ENCODE peak calls at places on chromosomes 3 and 15, in seven cellular contexts. F is dorsolateral prefrontal cortex, J is cardiac muscle cell, K is mesothelial cell of epicardium, O is AG04450, X is HL-60, D is suprapubic skin. E is an unnamed sample.

GRCh38 chr15:63439536-63440264 is 58.1 kb upstream of the CA12 start:
- DNase-seq in J (no peak), X (no peak), F (no peak), K (no peak), D (no peak), O (no peak), E (no peak)

GRCh38 chr15:29690765-29691475 is 131.3 kb downstream of the TJP1 start:
- DNase-seq in J (no peak), K (no peak), D (no peak), F (no peak), O (no peak), X (no peak), E (no peak)

GRCh38 chr15:40931300-40932142 is 2.4 kb downstream of the DLL4 start:
- DNase-seq in D (no peak), F (no peak), J (no peak), O (no peak), X (no peak), K (no peak), E (no peak)

GRCh38 chr3:155462672-155463071 is 169.2 kb upstream of the STRIT1 start:
- DNase-seq in X (no peak), J (no peak), K (no peak), D (no peak), F (no peak), O (no peak), E (no peak)

GRCh38 chr3:11037966-11038365 is 45.4 kb downstream of the SLC6A1 start:
- DNase-seq in D (no peak), O (no peak), K (no peak), X (no peak), J (no peak), F (no peak), E (no peak)

GRCh38 chr3:72191211-72191960 is 406.4 kb upstream of the PROK2 start:
- DNase-seq in X (peak), J (no peak), K (no peak), F (no peak), O (no peak), D (no peak), E (no peak)

GRCh38 chr3:28328188-28329151 is 20.1 kb upstream of the ZCWPW2 start:
- DNase-seq in O (no peak), J (peak), D (no peak), K (no peak), F (no peak), X (no peak), E (no peak)

GRCh38 chr3:24793896-24794295 is 299.2 kb upstream of the THRB start:
- DNase-seq in O (no peak), D (no peak), F (no peak), K (no peak), J (no peak), X (no peak), E (no peak)

GRCh38 chr3:108008931-108009635 is 81.7 kb downstream of the CD47 start:
- DNase-seq in F (no peak), J (no peak), X (no peak), O (peak), D (no peak), K (no peak), E (no peak)

GRCh38 chr3:45807645-45808540 is 11.6 kb upstream of the SLC6A20 start:
- DNase-seq in X (no peak), F (no peak), O (no peak), D (no peak), J (no peak), K (no peak), E (no peak)

GRCh38 chr3:143731304-143731703 is 117.0 kb downstream of the SLC9A9 start:
- DNase-seq in K (no peak), X (no peak), J (no peak), D (no peak), O (no peak), F (no peak), E (no peak)

GRCh38 chr3:112132975-112133448 is at the start of gene GCSAM:
- DNase-seq in D (no peak), X (peak), K (no peak), O (no peak), F (no peak), J (no peak), E (peak)

GRCh38 chr15:100533934-100534333 is 5.2 kb upstream of the CERS3 start:
- DNase-seq in X (no peak), D (no peak), J (no peak), F (no peak), O (no peak), K (no peak), E (no peak)

GRCh38 chr3:100556656-100557310 is 52.6 kb upstream of the ADGRG7 start:
- DNase-seq in J (no peak), F (no peak), D (no peak), O (peak), K (no peak), X (no peak), E (no peak)

GRCh38 chr3:8817486-8817885 is 48.1 kb upstream of the OXTR start:
- DNase-seq in K (no peak), O (no peak), X (no peak), F (no peak), D (no peak), J (no peak), E (no peak)

GRCh38 chr3:177051419-177051818 is 145.9 kb downstream of the TBL1XR1 start:
- DNase-seq in X (no peak), F (peak), O (no peak), D (no peak), J (no peak), K (no peak), E (no peak)

GRCh38 chr3:17605032-17605431 is 137.4 kb downstream of the TBC1D5 start:
- DNase-seq in K (no peak), D (no peak), F (no peak), X (no peak), J (no peak), O (peak), E (no peak)

GRCh38 chr15:31461911-31462480 is 135.4 kb downstream of the KLF13 start:
- DNase-seq in O (no peak), J (no peak), D (peak), F (no peak), X (no peak), K (no peak), E (no peak)

GRCh38 chr3:38985981-38986380 is 65.8 kb downstream of the SCN11A start:
- DNase-seq in D (no peak), J (no peak), F (no peak), K (no peak), X (no peak), O (no peak), E (no peak)

GRCh38 chr3:52210550-52211046 is 12.6 kb downstream of the ALAS1 start:
- DNase-seq in X (peak), J (no peak), O (no peak), D (no peak), F (no peak), K (no peak), E (peak)

GRCh38 chr15:51183076-51183475 is 88.4 kb upstream of the TNFAIP8L3 start:
- DNase-seq in O (no peak), J (no peak), X (no peak), D (no peak), K (no peak), F (no peak), E (no peak)

GRCh38 chr3:122864498-122864897 is 69.6 kb downstream of the SLC49A4 start:
- DNase-seq in D (no peak), J (no peak), X (no peak), K (no peak), O (no peak), F (no peak), E (no peak)

GRCh38 chr15:88447206-88447605 is 20.0 kb downstream of the MRPL46 start:
- DNase-seq in D (no peak), X (no peak), F (no peak), O (no peak), J (no peak), K (no peak), E (no peak)

GRCh38 chr3:14422016-14422963 is 19.9 kb downstream of the SLC6A6 start:
- DNase-seq in F (no peak), K (no peak), O (no peak), J (no peak), D (no peak), X (no peak), E (no peak)

GRCh38 chr3:181782306-181782924 is 70.7 kb downstream of the SOX2 start:
- DNase-seq in K (no peak), X (no peak), J (no peak), F (no peak), D (no peak), O (no peak), E (no peak)

GRCh38 chr15:90016721-90017120 is 15.6 kb downstream of the ZNF710 start:
- DNase-seq in F (no peak), X (no peak), D (no peak), O (no peak), K (no peak), J (no peak), E (no peak)

GRCh38 chr3:124032351-124032880 is 40.5 kb upstream of the ROPN1 start:
- DNase-seq in D (no peak), X (no peak), J (peak), F (no peak), O (no peak), K (no peak), E (no peak)

GRCh38 chr3:36543276-36543997 is 163.1 kb downstream of the STAC start:
- DNase-seq in O (no peak), D (no peak), F (no peak), K (no peak), X (no peak), J (no peak), E (no peak)

GRCh38 chr15:97350813-97351212 is 609.7 kb upstream of the ARRDC4 start:
- DNase-seq in K (no peak), F (no peak), D (no peak), J (no peak), O (no peak), X (no peak), E (no peak)

GRCh38 chr3:173275740-173276139 is 121.8 kb upstream of the NLGN1 start:
- DNase-seq in K (no peak), J (no peak), O (no peak), X (peak), D (no peak), F (no peak), E (no peak)

GRCh38 chr3:72185549-72186484 is 400.9 kb upstream of the PROK2 start:
- DNase-seq in D (no peak), J (no peak), O (peak), F (no peak), K (no peak), X (peak), E (no peak)

GRCh38 chr3:157175678-157176077 is 15.7 kb upstream of the CCNL1 start:
- DNase-seq in J (peak), D (no peak), F (no peak), X (peak), O (no peak), K (no peak), E (no peak)

GRCh38 chr3:35635407-35635806 is 3.9 kb upstream of the ARPP21 start:
- DNase-seq in D (no peak), J (no peak), O (no peak), K (no peak), X (no peak), F (no peak), E (no peak)

GRCh38 chr15:77974098-77974414 is 103.5 kb downstream of the TBC1D2B start:
- DNase-seq in O (peak), X (no peak), F (peak), D (peak), K (no peak), J (no peak), E (no peak)

GRCh38 chr3:100865442-100865841 is 127.8 kb downstream of the ABI3BP start:
- DNase-seq in F (no peak), O (no peak), D (no peak), K (no peak), J (no peak), X (no peak), E (no peak)

GRCh38 chr3:26106119-26106690 is 316.3 kb downstream of the OXSM start:
- DNase-seq in O (no peak), D (no peak), J (no peak), F (no peak), X (no peak), K (no peak), E (no peak)

GRCh38 chr3:185717627-185718330 is 107.1 kb downstream of the IGF2BP2 start:
- DNase-seq in J (no peak), K (no peak), O (no peak), F (no peak), D (no peak), X (no peak), E (no peak)
- TF ChIP-seq CTCF in J (no peak), K (no peak), O (peak), F (no peak), D (no peak), X (no peak), E (no peak)

GRCh38 chr3:132117642-132118041 is 82.8 kb upstream of the CPNE4 start:
- DNase-seq in J (no peak), F (no peak), D (no peak), K (no peak), X (no peak), O (no peak), E (no peak)
- TF ChIP-seq CTCF in J (no peak), F (no peak), D (no peak), K (no peak), X (no peak), O (no peak), E (no peak)

GRCh38 chr3:50983887-50984286 is 309.2 kb downstream of the DOCK3 start:
- DNase-seq in O (no peak), X (no peak), J (no peak), D (no peak), K (no peak), F (no peak), E (no peak)

GRCh38 chr3:50982540-50983325 is 308.0 kb downstream of the DOCK3 start:
- DNase-seq in F (no peak), O (no peak), D (peak), K (no peak), J (no peak), X (no peak), E (no peak)

GRCh38 chr3:50978991-50979667 is 304.4 kb downstream of the DOCK3 start:
- DNase-seq in F (no peak), X (no peak), J (no peak), O (no peak), K (no peak), D (no peak), E (no peak)
- TF ChIP-seq CTCF in F (no peak), X (no peak), J (no peak), O (no peak), K (no peak), D (no peak), E (no peak)

GRCh38 chr15:36645106-36645505 is 65.7 kb downstream of the CDIN1 start:
- DNase-seq in K (no peak), J (no peak), D (no peak), O (no peak), F (no peak), X (no peak), E (no peak)
- TF ChIP-seq CTCF in K (no peak), J (peak), D (no peak), O (peak), F (peak), X (no peak), E (no peak)

GRCh38 chr3:16183082-16183481 is 8.6 kb downstream of the GALNT15 start:
- DNase-seq in K (no peak), D (no peak), X (no peak), O (no peak), J (no peak), F (no peak), E (no peak)
- TF ChIP-seq CTCF in K (no peak), D (no peak), X (no peak), O (no peak), J (no peak), F (no peak), E (no peak)

GRCh38 chr3:12966847-12967750 is 106.1 kb downstream of the IQSEC1 start:
- DNase-seq in O (no peak), J (no peak), X (no peak), D (no peak), K (peak), F (no peak), E (no peak)
- TF ChIP-seq CTCF in O (no peak), J (no peak), X (no peak), D (no peak), K (no peak), F (no peak), E (no peak)

E was measured in CD14-positive monocyte.